ENCODE peak calls at places on chromosomes 4 and X, in nine cellular contexts. One of them, this sample, is unnamed.

GRCh38 chr4:94507708-94508107 is 56.0 kb downstream of the PDLIM5 start:
- DNase-seq in immature natural killer cell: no peak
- DNase-seq in AG08395: peak
- DNase-seq in psoas muscle: peak
- DNase-seq in GM12865: no peak
- DNase-seq in glutamatergic neuron: no peak
- DNase-seq in cardiac muscle cell: peak
- DNase-seq in NCI-H1105: no peak
- DNase-seq in HEK293T: no peak
- DNase-seq in this sample: peak

GRCh38 chr4:168908093-168908492 is 102.0 kb downstream of the CBR4 start:
- DNase-seq in psoas muscle: no peak
- DNase-seq in HEK293T: no peak
- DNase-seq in AG08395: peak
- DNase-seq in NCI-H1105: no peak
- DNase-seq in glutamatergic neuron: no peak
- DNase-seq in cardiac muscle cell: peak
- DNase-seq in GM12865: no peak
- DNase-seq in immature natural killer cell: no peak
- DNase-seq in this sample: no peak

GRCh38 chrX:103396186-103396585 is 19.8 kb downstream of the BEX3 start:
- DNase-seq in HEK293T: no peak
- DNase-seq in NCI-H1105: no peak
- DNase-seq in cardiac muscle cell: peak
- DNase-seq in immature natural killer cell: no peak
- DNase-seq in AG08395: no peak
- DNase-seq in GM12865: no peak
- DNase-seq in psoas muscle: no peak
- DNase-seq in glutamatergic neuron: no peak
- DNase-seq in this sample: no peak

GRCh38 chr4:3640587-3640962 is 108.4 kb upstream of the LRPAP1 start:
- DNase-seq in cardiac muscle cell: no peak
- DNase-seq in NCI-H1105: no peak
- DNase-seq in immature natural killer cell: no peak
- DNase-seq in HEK293T: no peak
- DNase-seq in psoas muscle: no peak
- DNase-seq in GM12865: no peak
- DNase-seq in glutamatergic neuron: no peak
- DNase-seq in AG08395: no peak
- DNase-seq in this sample: no peak

GRCh38 chr4:180120114-180120513 is 2123.1 kb upstream of the TENM3 start:
- DNase-seq in GM12865: peak
- DNase-seq in AG08395: no peak
- DNase-seq in psoas muscle: no peak
- DNase-seq in HEK293T: no peak
- DNase-seq in glutamatergic neuron: no peak
- DNase-seq in NCI-H1105: no peak
- DNase-seq in immature natural killer cell: no peak
- DNase-seq in cardiac muscle cell: no peak
- DNase-seq in this sample: no peak

GRCh38 chr4:1002131-1002630 is 9.0 kb upstream of the SLC26A1 start:
- DNase-seq in NCI-H1105: no peak
- DNase-seq in HEK293T: no peak
- DNase-seq in AG08395: no peak
- DNase-seq in glutamatergic neuron: no peak
- DNase-seq in psoas muscle: peak
- DNase-seq in cardiac muscle cell: peak
- DNase-seq in immature natural killer cell: peak
- DNase-seq in GM12865: no peak
- DNase-seq in this sample: no peak

GRCh38 chr4:53601251-53601764 is 10.0 kb upstream of the LNX1 start:
- DNase-seq in immature natural killer cell: no peak
- DNase-seq in HEK293T: peak
- DNase-seq in AG08395: no peak
- DNase-seq in GM12865: peak
- DNase-seq in cardiac muscle cell: peak
- DNase-seq in NCI-H1105: peak
- DNase-seq in glutamatergic neuron: peak
- DNase-seq in psoas muscle: peak
- DNase-seq in this sample: peak

GRCh38 chr4:28386776-28387175 is 1526.1 kb downstream of the STIM2 start:
- DNase-seq in AG08395: no peak
- DNase-seq in HEK293T: no peak
- DNase-seq in NCI-H1105: no peak
- DNase-seq in GM12865: no peak
- DNase-seq in immature natural killer cell: no peak
- DNase-seq in glutamatergic neuron: no peak
- DNase-seq in psoas muscle: no peak
- DNase-seq in cardiac muscle cell: no peak
- DNase-seq in this sample: no peak

GRCh38 chrX:140715787-140716186 is 6.2 kb downstream of the LINC00632 start:
- DNase-seq in glutamatergic neuron: no peak
- DNase-seq in cardiac muscle cell: no peak
- DNase-seq in NCI-H1105: no peak
- DNase-seq in GM12865: no peak
- DNase-seq in AG08395: no peak
- DNase-seq in psoas muscle: no peak
- DNase-seq in immature natural killer cell: no peak
- DNase-seq in HEK293T: no peak
- DNase-seq in this sample: no peak

GRCh38 chr4:180542445-180543100 is 1700.6 kb upstream of the TENM3 start:
- DNase-seq in NCI-H1105: no peak
- DNase-seq in cardiac muscle cell: peak
- DNase-seq in AG08395: no peak
- DNase-seq in immature natural killer cell: no peak
- DNase-seq in glutamatergic neuron: no peak
- DNase-seq in GM12865: no peak
- DNase-seq in psoas muscle: no peak
- DNase-seq in HEK293T: peak
- DNase-seq in this sample: no peak

GRCh38 chrX:136627381-136627780 is 20.6 kb upstream of the CD40LG start:
- DNase-seq in HEK293T: no peak
- DNase-seq in NCI-H1105: no peak
- DNase-seq in psoas muscle: no peak
- DNase-seq in cardiac muscle cell: no peak
- DNase-seq in immature natural killer cell: peak
- DNase-seq in GM12865: no peak
- DNase-seq in AG08395: no peak
- DNase-seq in glutamatergic neuron: no peak
- DNase-seq in this sample: no peak

GRCh38 chrX:53088136-53088974 is 5.6 kb upstream of the KANTR start:
- DNase-seq in psoas muscle: peak
- DNase-seq in GM12865: no peak
- DNase-seq in glutamatergic neuron: peak
- DNase-seq in HEK293T: no peak
- DNase-seq in immature natural killer cell: peak
- DNase-seq in cardiac muscle cell: peak
- DNase-seq in AG08395: peak
- DNase-seq in NCI-H1105: peak
- DNase-seq in this sample: no peak

GRCh38 chrX:1883772-1884171 is 268.9 kb downstream of the ASMT start:
- DNase-seq in GM12865: no peak
- DNase-seq in psoas muscle: no peak
- DNase-seq in immature natural killer cell: no peak
- DNase-seq in HEK293T: no peak
- DNase-seq in AG08395: no peak
- DNase-seq in cardiac muscle cell: peak
- DNase-seq in NCI-H1105: no peak
- DNase-seq in glutamatergic neuron: no peak
- DNase-seq in this sample: no peak

GRCh38 chrX:75603833-75604232 is 81.0 kb upstream of the ZDHHC15 start:
- DNase-seq in psoas muscle: no peak
- DNase-seq in cardiac muscle cell: peak
- DNase-seq in NCI-H1105: peak
- DNase-seq in immature natural killer cell: peak
- DNase-seq in GM12865: peak
- DNase-seq in HEK293T: peak
- DNase-seq in AG08395: peak
- DNase-seq in glutamatergic neuron: no peak
- DNase-seq in this sample: peak

GRCh38 chr4:86891785-86892638 is at the start of gene C4orf36:
- DNase-seq in immature natural killer cell: no peak
- DNase-seq in AG08395: peak
- DNase-seq in psoas muscle: peak
- DNase-seq in NCI-H1105: peak
- DNase-seq in cardiac muscle cell: peak
- DNase-seq in HEK293T: peak
- DNase-seq in glutamatergic neuron: peak
- DNase-seq in GM12865: peak
- DNase-seq in this sample: no peak

GRCh38 chr4:46016306-46016705 is 107.5 kb downstream of the GABRG1 start:
- DNase-seq in cardiac muscle cell: peak
- DNase-seq in glutamatergic neuron: no peak
- DNase-seq in immature natural killer cell: no peak
- DNase-seq in NCI-H1105: no peak
- DNase-seq in AG08395: no peak
- DNase-seq in GM12865: no peak
- DNase-seq in HEK293T: no peak
- DNase-seq in psoas muscle: no peak
- DNase-seq in this sample: no peak